ENCODE peak calls at places on chromosomes 12 and 14, in five cellular contexts. Y is SK-N-SH, F is GM12878, O is HepG2, X is K562. A is an unnamed sample.

GRCh38 chr14:103858063-103858820 is 10.9 kb upstream of the PPP1R13B start:
- DNase-seq in Y (no peak), F (no peak), O (no peak), X (no peak), A (no peak)

GRCh38 chr12:124686001-124686884 is 118.8 kb upstream of the NCOR2 start:
- DNase-seq in Y (no peak), F (no peak), O (no peak), X (peak; percentile 24), A (no peak)

GRCh38 chr14:97180304-97181200 is 383.4 kb downstream of the VRK1 start:
- DNase-seq in Y (no peak), F (no peak), O (peak; percentile 25), X (peak; percentile 38), A (peak; percentile 23)

GRCh38 chr14:65604946-65605345 is 192.4 kb downstream of the FUT8 start:
- DNase-seq in Y (no peak), F (no peak), O (no peak), X (no peak), A (no peak)

GRCh38 chr14:71591929-71592328 is 340.3 kb upstream of the RGS6 start:
- DNase-seq in Y (no peak), F (no peak), O (no peak), X (no peak), A (peak; percentile 1)

GRCh38 chr14:60863251-60863650 is 117.6 kb downstream of the TRMT5 start:
- DNase-seq in Y (no peak), F (no peak), O (no peak), X (no peak), A (no peak)

GRCh38 chr12:120007272-120007671 is 18.2 kb downstream of the BICDL1 start:
- DNase-seq in Y (no peak), F (no peak), O (no peak), X (peak; percentile 6), A (no peak)

GRCh38 chr12:57151741-57152407 is 4.5 kb upstream of the LRP1-AS start:
- DNase-seq in Y (peak; percentile 62), F (no peak), O (no peak), X (no peak), A (no peak)

GRCh38 chr12:54404061-54405004 is 14.7 kb downstream of the ITGA5 start:
- DNase-seq in Y (peak; percentile 64), F (no peak), O (peak; percentile 40), X (peak; percentile 79), A (peak; percentile 60)

GRCh38 chr12:5456906-5457305 is 25.0 kb downstream of the NTF3 start:
- DNase-seq in Y (no peak), F (no peak), O (no peak), X (no peak), A (peak; percentile 33)

GRCh38 chr14:87816421-87816820 is 176.6 kb downstream of the GALC start:
- DNase-seq in Y (no peak), F (no peak), O (no peak), X (no peak), A (no peak)

GRCh38 chr12:113757223-113758002 is 208.7 kb downstream of the RBM19 start:
- DNase-seq in Y (no peak), F (no peak), O (no peak), X (no peak), A (no peak)

GRCh38 chr12:102950950-102951490 is 6.5 kb upstream of the ASCL1 start:
- DNase-seq in Y (no peak), F (no peak), O (no peak), X (no peak), A (no peak)

GRCh38 chr14:56751471-56751870 is 58.8 kb downstream of the OTX2 start:
- DNase-seq in Y (no peak), F (no peak), O (no peak), X (no peak), A (no peak)

GRCh38 chr12:89707992-89708792 is 446 bp downstream of the ATP2B1 start:
- DNase-seq in Y (peak; percentile 56), F (no peak), O (no peak), X (peak; percentile 57), A (no peak)

GRCh38 chr14:22465201-22465835 is 123.7 kb downstream of the DAD1 start:
- DNase-seq in Y (no peak), F (no peak), O (no peak), X (no peak), A (no peak)

GRCh38 chr12:45543887-45544286 is 185.6 kb upstream of the ARID2 start:
- DNase-seq in Y (peak; percentile 69), F (peak; percentile 56), O (peak; percentile 53), X (peak; percentile 68), A (peak; percentile 66)

GRCh38 chr14:29444216-29444615 is 483.4 kb downstream of the PRKD1 start:
- DNase-seq in Y (no peak), F (no peak), O (no peak), X (no peak), A (no peak)

GRCh38 chr14:31510222-31510621 is 22.4 kb upstream of the GPR33 start:
- DNase-seq in Y (peak; percentile 33), F (no peak), O (peak; percentile 48), X (peak; percentile 9), A (no peak)

GRCh38 chr12:1217191-1217949 is 226.3 kb downstream of the ERC1 start:
- DNase-seq in Y (peak; percentile 6), F (no peak), O (no peak), X (no peak), A (no peak)

GRCh38 chr12:126248871-126249403 is 1183.7 kb downstream of the AACS start:
- DNase-seq in Y (no peak), F (no peak), O (no peak), X (no peak), A (no peak)

GRCh38 chr12:77324763-77325468 is 259.5 kb upstream of the E2F7 start:
- DNase-seq in Y (peak; percentile 87), F (no peak), O (peak; percentile 33), X (peak; percentile 61), A (no peak)

GRCh38 chr12:95626854-95627253 is 75.6 kb upstream of the USP44 start:
- DNase-seq in Y (no peak), F (no peak), O (no peak), X (no peak), A (no peak)

GRCh38 chr12:95629392-95629791 is 78.1 kb upstream of the USP44 start:
- DNase-seq in Y (no peak), F (no peak), O (no peak), X (no peak), A (no peak)

GRCh38 chr12:95633049-95633545 is 81.8 kb upstream of the USP44 start:
- DNase-seq in Y (no peak), F (no peak), O (peak; percentile 33), X (no peak), A (peak; percentile 25)

GRCh38 chr12:95633671-95634465 is 82.6 kb upstream of the USP44 start:
- DNase-seq in Y (no peak), F (no peak), O (no peak), X (no peak), A (no peak)

DNA sequence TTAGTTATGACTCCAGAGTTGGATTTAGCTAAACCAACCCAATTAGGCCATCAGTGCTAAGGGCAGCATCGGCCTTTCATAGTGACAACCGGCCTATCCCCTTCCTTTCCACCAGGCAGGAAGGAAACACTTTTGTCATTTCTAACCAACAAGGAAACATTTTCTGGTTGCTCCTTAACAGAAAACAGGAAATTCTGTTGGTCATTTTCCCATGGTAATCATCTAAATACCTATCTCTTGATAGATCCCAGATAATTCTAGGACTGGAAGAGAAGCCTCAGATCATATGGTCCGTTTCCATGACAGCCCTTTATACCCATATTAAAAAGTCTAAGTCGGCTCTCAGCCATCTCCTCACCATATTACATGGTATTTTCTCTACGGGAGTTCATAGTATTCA is 79.2 kb upstream of the USP44 start:
- DNase-seq in Y (no peak), F (no peak), O (no peak), X (no peak), A (no peak)
- TF ChIP-seq CTCF in Y (no peak), F (no peak), O (no peak), X (no peak), A (no peak)

GRCh38 chr14:91412939-91413338 is 4.7 kb downstream of the CCDC88C start:
- DNase-seq in Y (no peak), F (no peak), O (no peak), X (no peak), A (no peak)

GRCh38 chr14:91415794-91416743 is 1.6 kb downstream of the CCDC88C start:
- DNase-seq in Y (no peak), F (peak; percentile 88), O (no peak), X (peak; percentile 33), A (no peak)

GRCh38 chr14:91414475-91415342 is 2.9 kb downstream of the CCDC88C start:
- DNase-seq in Y (no peak), F (no peak), O (no peak), X (no peak), A (no peak)

GRCh38 chr14:91410781-91411536 is 6.7 kb downstream of the CCDC88C start:
- DNase-seq in Y (no peak), F (no peak), O (no peak), X (no peak), A (peak; percentile 30)

DNA sequence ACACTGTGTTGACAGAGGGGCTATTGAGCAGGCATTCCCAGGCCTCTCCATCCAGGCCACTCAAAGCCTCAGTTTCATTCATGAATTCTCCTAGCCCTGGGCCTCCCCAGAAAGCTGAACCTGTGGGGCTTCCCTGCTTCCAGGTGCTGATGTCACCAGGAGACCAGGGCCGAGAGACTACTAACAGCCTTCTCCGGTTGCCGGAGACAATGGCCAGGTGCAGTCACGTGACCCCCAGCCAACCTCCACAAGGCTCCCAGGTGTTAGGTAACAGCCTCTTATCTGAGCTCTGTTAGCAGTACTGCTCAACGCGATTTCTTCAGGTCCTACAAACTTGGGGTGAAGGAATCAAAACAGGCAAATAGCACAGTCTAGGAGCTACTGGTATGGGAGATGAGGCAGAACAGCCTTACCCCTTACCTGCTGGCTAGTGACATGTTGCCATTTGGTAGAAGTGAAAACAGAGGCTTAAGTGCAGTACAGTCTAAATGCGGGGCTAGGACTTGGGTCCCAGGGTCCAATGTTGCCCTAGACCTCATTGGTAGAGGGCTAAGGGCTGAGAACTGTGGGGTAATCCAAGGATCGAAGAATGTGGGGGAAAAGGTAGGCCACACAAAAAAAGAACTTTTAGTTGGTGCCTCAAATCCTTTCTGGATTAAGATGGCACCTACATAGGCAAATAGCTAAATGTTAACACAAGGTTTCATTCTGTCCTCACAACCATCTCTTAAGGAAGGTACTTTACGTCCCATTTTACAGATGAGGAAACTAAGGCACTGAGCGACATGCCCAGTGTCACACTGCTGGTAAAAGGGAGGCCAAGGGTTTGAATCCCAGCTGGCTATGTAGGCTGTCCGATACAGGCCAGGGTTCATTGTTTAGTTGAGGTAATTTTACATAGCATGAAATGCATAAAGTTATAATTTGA is 3.8 kb downstream of the CCDC88C start:
- DNase-seq in Y (no peak), F (no peak), O (no peak), X (no peak), A (no peak)
- TF ChIP-seq REST in Y (no peak), F (no peak), O (no peak), X (no peak), A (no peak)

GRCh38 chr12:12804011-12804410 is 9.1 kb upstream of the DDX47 start:
- DNase-seq in Y (no peak), F (no peak), O (peak; percentile 29), X (no peak), A (no peak)

GRCh38 chr12:12810507-12811143 is 2.5 kb upstream of the DDX47 start:
- DNase-seq in Y (no peak), F (no peak), O (no peak), X (peak; percentile 63), A (no peak)

GRCh38 chr12:12807970-12808702 is 5.0 kb upstream of the DDX47 start:
- DNase-seq in Y (no peak), F (peak; percentile 80), O (no peak), X (no peak), A (no peak)

GRCh38 chr12:12804432-12804886 is 8.7 kb upstream of the DDX47 start:
- DNase-seq in Y (no peak), F (no peak), O (peak; percentile 36), X (no peak), A (no peak)

GRCh38 chr12:12806784-12807516 is 6.2 kb upstream of the DDX47 start:
- DNase-seq in Y (no peak), F (no peak), O (no peak), X (peak; percentile 41), A (no peak)
- TF ChIP-seq GABPA in Y (no peak), F (no peak), O (no peak), X (no peak), A (no peak)

GRCh38 chr12:55681142-55682077 is 26.3 kb downstream of the ITGA7 start:
- DNase-seq in Y (no peak), F (no peak), O (peak; percentile 92), X (peak; percentile 71), A (peak; percentile 61)
- TF ChIP-seq CTCF in Y (peak; percentile 47), F (peak; percentile 24), O (peak; percentile 91), X (peak; percentile 80), A (peak; percentile 19)

A was measured in HL-60.